ENCODE peak calls at places on chromosomes 7 and 10, in eight cellular contexts. K, A, Y, Z, O, L, E and I are unnamed samples.

GRCh38 chr7:151744051-151744580 is 132.8 kb downstream of the PRKAG2 start:
- DNase-seq in K (no peak), A (no peak), Y (no peak), Z (no peak), O (no peak), L (no peak), E (no peak), I (no peak)

GRCh38 chr7:47345754-47346377 is 236.0 kb downstream of the TNS3 start:
- DNase-seq in K (no peak), A (no peak), Y (no peak), Z (no peak), O (no peak), L (no peak), E (no peak), I (no peak)

GRCh38 chr7:150435390-150436073 is 14.9 kb upstream of the GIMAP8 start:
- DNase-seq in K (no peak), A (no peak), Y (no peak), Z (no peak), O (no peak), L (no peak), E (no peak), I (no peak)

GRCh38 chr10:8416755-8417154 is 362.3 kb downstream of the GATA3 start:
- DNase-seq in K (no peak), A (no peak), Y (no peak), Z (no peak), O (no peak), L (no peak), E (no peak), I (no peak)

GRCh38 chr7:28957064-28957821 is 887 bp downstream of the TRIL start:
- DNase-seq in K (no peak), A (no peak), Y (no peak), Z (peak), O (no peak), L (peak), E (no peak), I (no peak)

GRCh38 chr10:119461380-119461779 is 81.1 kb downstream of the RGS10 start:
- DNase-seq in K (no peak), A (no peak), Y (no peak), Z (no peak), O (no peak), L (no peak), E (peak), I (no peak)

GRCh38 chr10:128958881-128959690 is 508.0 kb upstream of the MGMT start:
- DNase-seq in K (no peak), A (no peak), Y (no peak), Z (no peak), O (no peak), L (no peak), E (no peak), I (no peak)

GRCh38 chr7:148987751-148988512 is 40.4 kb downstream of the PDIA4 start:
- DNase-seq in K (peak), A (no peak), Y (peak), Z (peak), O (peak), L (no peak), E (no peak), I (no peak)

GRCh38 chr7:47416454-47417121 is 165.3 kb downstream of the TNS3 start:
- DNase-seq in K (peak), A (no peak), Y (no peak), Z (no peak), O (no peak), L (no peak), E (peak), I (no peak)

GRCh38 chr7:139580435-139580834 is 57.0 kb downstream of the CLEC2L start:
- DNase-seq in K (no peak), A (no peak), Y (no peak), Z (no peak), O (no peak), L (no peak), E (no peak), I (no peak)

GRCh38 chr7:51005074-51005473 is 222.4 kb upstream of the GRB10 start:
- DNase-seq in K (no peak), A (no peak), Y (no peak), Z (no peak), O (no peak), L (no peak), E (no peak), I (no peak)

GRCh38 chr10:11209810-11210141 is 192.1 kb downstream of the CELF2 start:
- DNase-seq in K (no peak), A (no peak), Y (no peak), Z (no peak), O (no peak), L (no peak), E (peak), I (no peak)

GRCh38 chr7:76023002-76023401 is 24.8 kb downstream of the STYXL1 start:
- DNase-seq in K (no peak), A (no peak), Y (no peak), Z (no peak), O (no peak), L (no peak), E (no peak), I (no peak)

GRCh38 chr7:84668116-84668515 is 473.5 kb upstream of the SEMA3A start:
- DNase-seq in K (no peak), A (no peak), Y (no peak), Z (no peak), O (no peak), L (no peak), E (no peak), I (no peak)

GRCh38 chr7:144786522-144786921 is 49.3 kb downstream of the TPK1 start:
- DNase-seq in K (peak), A (no peak), Y (no peak), Z (peak), O (peak), L (no peak), E (no peak), I (no peak)

GRCh38 chr10:128596906-128597305 is 470.7 kb upstream of the MKI67 start:
- DNase-seq in K (no peak), A (no peak), Y (no peak), Z (no peak), O (no peak), L (no peak), E (no peak), I (no peak)

GRCh38 chr10:84138478-84139125 is 707 bp upstream of the GHITM start:
- DNase-seq in K (peak), A (no peak), Y (peak), Z (no peak), O (peak), L (no peak), E (no peak), I (no peak)

GRCh38 chr10:20888620-20889337 is 8.3 kb downstream of the NEBL start:
- DNase-seq in K (peak), A (no peak), Y (no peak), Z (peak), O (peak), L (no peak), E (no peak), I (no peak)

GRCh38 chr10:8053446-8054242 is 844 bp upstream of the GATA3 start:
- DNase-seq in K (peak), A (peak), Y (no peak), Z (no peak), O (peak), L (peak), E (peak), I (no peak)

GRCh38 chr10:52004342-52004949 is 305.1 kb upstream of the CSTF2T start:
- DNase-seq in K (peak), A (peak), Y (no peak), Z (peak), O (peak), L (no peak), E (peak), I (peak)

GRCh38 chr7:41942468-41943097 is 239.7 kb upstream of the INHBA start:
- DNase-seq in K (peak), A (no peak), Y (no peak), Z (no peak), O (peak), L (no peak), E (no peak), I (no peak)

GRCh38 chr10:61721431-61721830 is 58.7 kb downstream of the CABCOCO1 start:
- DNase-seq in K (no peak), A (no peak), Y (no peak), Z (no peak), O (no peak), L (no peak), E (no peak), I (no peak)

GRCh38 chr10:17787087-17787942 is 21.8 kb upstream of the MRC1 start:
- DNase-seq in K (peak), A (peak), Y (no peak), Z (no peak), O (peak), L (no peak), E (peak), I (peak)

GRCh38 chr7:130887182-130888016 is 153.4 kb upstream of the KLF14 start:
- DNase-seq in K (peak), A (peak), Y (no peak), Z (no peak), O (peak), L (no peak), E (peak), I (peak)

GRCh38 chr7:36747969-36748574 is 23.8 kb upstream of the AOAH start:
- DNase-seq in K (no peak), A (no peak), Y (no peak), Z (no peak), O (no peak), L (no peak), E (no peak), I (no peak)

GRCh38 chr7:97064972-97065587 is 40.4 kb upstream of the DLX5 start:
- DNase-seq in K (peak), A (peak), Y (peak), Z (peak), O (peak), L (no peak), E (peak), I (peak)

GRCh38 chr7:151818674-151819519 is 58.0 kb downstream of the PRKAG2 start:
- DNase-seq in K (peak), A (no peak), Y (no peak), Z (peak), O (no peak), L (no peak), E (no peak), I (no peak)

GRCh38 chr7:76244781-76245391 is 43.2 kb downstream of the SRRM3 start:
- DNase-seq in K (peak), A (no peak), Y (no peak), Z (peak), O (no peak), L (no peak), E (no peak), I (no peak)